ENCODE peak calls at places on chromosome 17, in five cellular contexts. One of them, this sample, is unnamed. For H3K4me1, the result is how much of the 10 kb centered on the place peaks cover.

GRCh38 chr17:73559532-73559931 is 84.7 kb downstream of the SDK2 start:
- DNase-seq in BE2C: no peak
- DNase-seq in adipocyte: no peak
- DNase-seq in neuronal stem cell: no peak
- DNase-seq in fibroblast of lung: no peak
- DNase-seq in this sample: no peak

GRCh38 chr17:63698381-63698885 is 1.5 kb downstream of the LIMD2 start:
- DNase-seq in fibroblast of lung: no peak
- DNase-seq in neuronal stem cell: no peak
- DNase-seq in BE2C: no peak
- DNase-seq in adipocyte: no peak
- DNase-seq in this sample: no peak

GRCh38 chr17:74758846-74759163 is 10.4 kb downstream of the NHERF1 start:
- DNase-seq in adipocyte: no peak
- DNase-seq in neuronal stem cell: no peak
- DNase-seq in fibroblast of lung: no peak
- DNase-seq in BE2C: peak
- DNase-seq in this sample: peak

GRCh38 chr17:75131278-75132017 is at the start of gene NT5C:
- DNase-seq in fibroblast of lung: peak
- DNase-seq in neuronal stem cell: peak
- DNase-seq in adipocyte: peak
- DNase-seq in BE2C: peak
- DNase-seq in this sample: peak

GRCh38 chr17:15263680-15264079 is 1.4 kb downstream of the PMP22 start:
- DNase-seq in adipocyte: no peak
- DNase-seq in neuronal stem cell: no peak
- DNase-seq in BE2C: no peak
- DNase-seq in fibroblast of lung: no peak
- DNase-seq in this sample: no peak

GRCh38 chr17:50908860-50909764 is 43.0 kb upstream of the TOB1 start:
- DNase-seq in neuronal stem cell: no peak
- DNase-seq in fibroblast of lung: no peak
- DNase-seq in BE2C: no peak
- DNase-seq in adipocyte: no peak
- DNase-seq in this sample: no peak

GRCh38 chr17:73546121-73546520 is 98.1 kb downstream of the SDK2 start:
- DNase-seq in adipocyte: no peak
- DNase-seq in BE2C: no peak
- DNase-seq in neuronal stem cell: no peak
- DNase-seq in fibroblast of lung: no peak
- DNase-seq in this sample: no peak

GRCh38 chr17:62093188-62094155 is 28.4 kb upstream of the MED13 start:
- DNase-seq in fibroblast of lung: peak
- DNase-seq in adipocyte: peak
- DNase-seq in BE2C: peak
- DNase-seq in neuronal stem cell: no peak
- DNase-seq in this sample: no peak

GRCh38 chr17:8911205-8911604 is 43.7 kb upstream of the PIK3R6 start:
- DNase-seq in fibroblast of lung: no peak
- DNase-seq in adipocyte: no peak
- DNase-seq in neuronal stem cell: no peak
- DNase-seq in BE2C: no peak
- DNase-seq in this sample: no peak

GRCh38 chr17:59327136-59327878 is 4.1 kb upstream of the YPEL2 start:
- DNase-seq in fibroblast of lung: no peak
- DNase-seq in neuronal stem cell: no peak
- DNase-seq in adipocyte: no peak
- DNase-seq in BE2C: peak
- DNase-seq in this sample: no peak

GRCh38 chr17:59329558-59330313 is 1.7 kb upstream of the YPEL2 start:
- DNase-seq in adipocyte: peak
- DNase-seq in BE2C: peak
- DNase-seq in fibroblast of lung: peak
- DNase-seq in neuronal stem cell: peak
- DNase-seq in this sample: peak

GRCh38 chr17:59327891-59328290 is 3.6 kb upstream of the YPEL2 start:
- DNase-seq in BE2C: no peak
- DNase-seq in neuronal stem cell: no peak
- DNase-seq in fibroblast of lung: peak
- DNase-seq in adipocyte: no peak
- DNase-seq in this sample: no peak

GRCh38 chr17:59330314-59330942 is 1.0 kb upstream of the YPEL2 start:
- DNase-seq in adipocyte: peak
- DNase-seq in BE2C: no peak
- DNase-seq in fibroblast of lung: no peak
- DNase-seq in neuronal stem cell: peak
- DNase-seq in this sample: no peak

DNA sequence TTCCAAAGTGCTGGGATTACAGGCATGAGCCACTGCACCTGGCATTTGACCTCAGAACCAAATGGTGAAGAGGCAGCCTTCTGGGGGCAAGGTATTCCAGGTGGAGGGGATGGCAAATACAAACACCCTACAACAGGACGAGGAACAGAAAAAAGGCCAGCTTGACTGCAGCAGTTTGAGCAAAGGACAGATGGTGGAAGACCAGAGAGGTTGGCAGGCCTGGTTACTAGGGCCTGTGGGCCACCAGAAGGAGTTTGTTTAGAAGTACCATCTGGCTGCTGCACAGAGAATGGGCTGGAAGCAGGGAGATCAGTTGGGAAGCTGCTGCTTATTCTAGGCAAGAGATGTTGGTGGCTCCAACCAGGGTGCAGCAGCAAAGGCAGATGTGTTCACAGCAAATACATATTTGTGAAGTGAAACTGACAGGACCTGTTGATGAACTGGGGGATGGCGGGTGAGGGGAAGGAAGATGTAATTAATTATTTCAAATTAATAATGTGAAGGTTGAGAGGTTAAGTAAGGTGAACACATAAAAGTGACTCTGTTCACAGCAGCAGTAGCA is 2.8 kb upstream of the YPEL2 start:
- DNase-seq in BE2C: no peak
- DNase-seq in adipocyte: no peak
- DNase-seq in neuronal stem cell: no peak
- DNase-seq in fibroblast of lung: no peak
- DNase-seq in this sample: no peak
- H3K4me1 ChIP-seq in BE2C: under half
- H3K4me1 ChIP-seq in adipocyte: under half
- H3K4me1 ChIP-seq in neuronal stem cell: under half
- H3K4me1 ChIP-seq in fibroblast of lung: under half
- H3K4me1 ChIP-seq in this sample: under half

GRCh38 chr17:45409659-45410076 is 23.0 kb downstream of the ARHGAP27 start:
- DNase-seq in fibroblast of lung: no peak
- DNase-seq in BE2C: no peak
- DNase-seq in adipocyte: no peak
- DNase-seq in neuronal stem cell: no peak
- DNase-seq in this sample: no peak
- H3K4me1 ChIP-seq in fibroblast of lung: under half
- H3K4me1 ChIP-seq in BE2C: under half
- H3K4me1 ChIP-seq in adipocyte: under half
- H3K4me1 ChIP-seq in neuronal stem cell: under half
- H3K4me1 ChIP-seq in this sample: under half

GRCh38 chr17:81568416-81568815 is 16.3 kb upstream of the FAAP100 start:
- DNase-seq in BE2C: no peak
- DNase-seq in fibroblast of lung: no peak
- DNase-seq in adipocyte: no peak
- DNase-seq in neuronal stem cell: no peak
- DNase-seq in this sample: no peak

GRCh38 chr17:81567191-81567590 is 15.0 kb upstream of the FAAP100 start:
- DNase-seq in BE2C: no peak
- DNase-seq in adipocyte: no peak
- DNase-seq in fibroblast of lung: no peak
- DNase-seq in neuronal stem cell: no peak
- DNase-seq in this sample: no peak

GRCh38 chr17:81565231-81565630 is 13.1 kb upstream of the FAAP100 start:
- DNase-seq in adipocyte: no peak
- DNase-seq in BE2C: no peak
- DNase-seq in fibroblast of lung: no peak
- DNase-seq in neuronal stem cell: no peak
- DNase-seq in this sample: no peak

GRCh38 chr17:81564778-81565177 is 12.6 kb upstream of the FAAP100 start:
- DNase-seq in BE2C: no peak
- DNase-seq in neuronal stem cell: no peak
- DNase-seq in fibroblast of lung: no peak
- DNase-seq in adipocyte: no peak
- DNase-seq in this sample: no peak

GRCh38 chr17:81566461-81567126 is 14.4 kb upstream of the FAAP100 start:
- DNase-seq in neuronal stem cell: no peak
- DNase-seq in adipocyte: peak
- DNase-seq in BE2C: peak
- DNase-seq in fibroblast of lung: peak
- DNase-seq in this sample: peak
- H3K4me1 ChIP-seq in neuronal stem cell: under half
- H3K4me1 ChIP-seq in adipocyte: half or more
- H3K4me1 ChIP-seq in BE2C: under half
- H3K4me1 ChIP-seq in fibroblast of lung: under half
- H3K4me1 ChIP-seq in this sample: under half

GRCh38 chr17:78697122-78697845 is 84.8 kb downstream of the CYTH1 start:
- DNase-seq in adipocyte: no peak
- DNase-seq in fibroblast of lung: peak
- DNase-seq in BE2C: no peak
- DNase-seq in neuronal stem cell: no peak
- DNase-seq in this sample: no peak
- H3K4me1 ChIP-seq in adipocyte: under half
- H3K4me1 ChIP-seq in fibroblast of lung: under half
- H3K4me1 ChIP-seq in BE2C: under half
- H3K4me1 ChIP-seq in neuronal stem cell: under half
- H3K4me1 ChIP-seq in this sample: under half

GRCh38 chr17:16986391-16986790 is 14.5 kb upstream of the TNFRSF13B start:
- DNase-seq in neuronal stem cell: no peak
- DNase-seq in BE2C: no peak
- DNase-seq in fibroblast of lung: peak
- DNase-seq in adipocyte: no peak
- DNase-seq in this sample: peak
- H3K4me1 ChIP-seq in neuronal stem cell: under half
- H3K4me1 ChIP-seq in BE2C: under half
- H3K4me1 ChIP-seq in fibroblast of lung: under half
- H3K4me1 ChIP-seq in adipocyte: under half
- H3K4me1 ChIP-seq in this sample: under half